ENCODE peak calls at places on chromosomes 6 and 20, in ten cellular contexts. O is MCF 10A; K is activated T-helper 1 cell treated with anti-CD3 and anti-CD28 coated beads, Interleukin-12 subunit alpha, Interleukin-12 subunit beta, Interleukin-2, Interleukin-4 antibody, amounts not matched to agents 30 ng/mL and 10 ng/mL and 1 ng/mL, durations not matched to agents 14 hours and 24 hours and 36 hours; Y is right atrium auricular region; Q is ELF-1; J is heart left ventricle; S is DMS153; T is SJSA1; N is osteocyte; H is fibroblast of villous mesenchyme. F is an unnamed sample.

GRCh38 chr6:154266560-154267134 is 90.0 kb downstream of the IPCEF1 start:
- DNase-seq in O (no peak), K (no peak), Y (no peak), Q (no peak), J (no peak), S (no peak), T (no peak), N (no peak), H (no peak), F (no peak)

GRCh38 chr20:25284131-25284601 is 36.3 kb downstream of the PYGB start:
- DNase-seq in O (no peak), K (no peak), Y (no peak), Q (no peak), J (peak), S (no peak), T (no peak), N (no peak), H (no peak), F (no peak)

GRCh38 chr6:3612341-3613041 is 139.0 kb downstream of the PXDC1 start:
- DNase-seq in O (peak), K (no peak), Y (peak), Q (no peak), J (no peak), S (peak), T (peak), N (no peak), H (peak), F (no peak)

GRCh38 chr6:72784071-72784470 is 162.2 kb downstream of the KCNQ5 start:
- DNase-seq in O (no peak), K (no peak), Y (no peak), Q (no peak), J (no peak), S (no peak), T (no peak), N (no peak), H (no peak), F (no peak)

GRCh38 chr6:13919861-13920260 is 4.9 kb upstream of the RNF182 start:
- DNase-seq in O (no peak), K (no peak), Y (no peak), Q (no peak), J (no peak), S (no peak), T (no peak), N (no peak), H (no peak), F (no peak)

GRCh38 chr20:6665621-6666345 is 101.7 kb upstream of the BMP2 start:
- DNase-seq in O (no peak), K (no peak), Y (no peak), Q (peak), J (no peak), S (no peak), T (peak), N (no peak), H (peak), F (no peak)

GRCh38 chr6:104537185-104537584 is 322.5 kb downstream of the HACE1 start:
- DNase-seq in O (peak), K (no peak), Y (no peak), Q (no peak), J (no peak), S (no peak), T (peak), N (no peak), H (peak), F (no peak)

GRCh38 chr20:47762699-47763098 is 22.6 kb downstream of the SULF2 start:
- DNase-seq in O (no peak), K (no peak), Y (no peak), Q (no peak), J (no peak), S (no peak), T (no peak), N (no peak), H (no peak), F (no peak)

GRCh38 chr6:17705428-17705777 is 1.3 kb downstream of the NUP153 start:
- DNase-seq in O (peak), K (no peak), Y (peak), Q (no peak), J (peak), S (no peak), T (no peak), N (no peak), H (peak), F (no peak)

GRCh38 chr6:89471287-89471867 is 38.4 kb downstream of the ANKRD6 start:
- DNase-seq in O (no peak), K (no peak), Y (no peak), Q (peak), J (no peak), S (no peak), T (no peak), N (peak), H (no peak), F (no peak)

GRCh38 chr6:31821301-31822037 is 6.1 kb upstream of the HSPA1B start:
- DNase-seq in O (peak), K (peak), Y (peak), Q (peak), J (peak), S (no peak), T (peak), N (no peak), H (no peak), F (peak)

GRCh38 chr6:141666187-141666586 is 466.5 kb upstream of the GJE1 start:
- DNase-seq in O (no peak), K (no peak), Y (no peak), Q (no peak), J (no peak), S (no peak), T (no peak), N (no peak), H (no peak), F (no peak)

GRCh38 chr20:11304811-11305210 is 612.9 kb upstream of the BTBD3 start:
- DNase-seq in O (no peak), K (no peak), Y (no peak), Q (no peak), J (no peak), S (no peak), T (no peak), N (no peak), H (no peak), F (no peak)

GRCh38 chr20:50895111-50895830 is 36.0 kb downstream of the ADNP start:
- DNase-seq in O (no peak), K (no peak), Y (no peak), Q (no peak), J (no peak), S (no peak), T (no peak), N (no peak), H (no peak), F (no peak)

GRCh38 chr6:16064687-16065086 is 64.2 kb upstream of the MYLIP start:
- DNase-seq in O (no peak), K (no peak), Y (no peak), Q (peak), J (no peak), S (peak), T (no peak), N (no peak), H (no peak), F (no peak)

GRCh38 chr20:59004493-59004762 is 2.6 kb downstream of the CTSZ start:
- DNase-seq in O (no peak), K (peak), Y (no peak), Q (no peak), J (peak), S (no peak), T (no peak), N (no peak), H (no peak), F (no peak)

GRCh38 chr6:57097596-57097995 is 7.6 kb downstream of the ZNF451 start:
- DNase-seq in O (no peak), K (no peak), Y (no peak), Q (no peak), J (no peak), S (no peak), T (no peak), N (no peak), H (no peak), F (no peak)

GRCh38 chr20:5353624-5354496 is 37.1 kb upstream of the PROKR2 start:
- DNase-seq in O (peak), K (no peak), Y (no peak), Q (no peak), J (no peak), S (no peak), T (peak), N (no peak), H (peak), F (no peak)

GRCh38 chr6:13877116-13877515 is 47.6 kb upstream of the RNF182 start:
- DNase-seq in O (peak), K (no peak), Y (no peak), Q (no peak), J (no peak), S (no peak), T (no peak), N (no peak), H (no peak), F (no peak)

GRCh38 chr6:31114540-31114876 is at the start of gene PSORS1C1:
- DNase-seq in O (peak), K (no peak), Y (peak), Q (peak), J (peak), S (no peak), T (peak), N (no peak), H (peak), F (no peak)

GRCh38 chr6:147633191-147633590 is 124.7 kb downstream of the SAMD5 start:
- DNase-seq in O (no peak), K (no peak), Y (no peak), Q (no peak), J (no peak), S (no peak), T (no peak), N (no peak), H (no peak), F (no peak)

GRCh38 chr6:166417285-166417691 is 34.5 kb upstream of the MPC1 start:
- DNase-seq in O (no peak), K (peak), Y (no peak), Q (no peak), J (no peak), S (no peak), T (no peak), N (no peak), H (no peak), F (no peak)

GRCh38 chr6:42714098-42714761 is 8.2 kb downstream of the PRPH2 start:
- DNase-seq in O (peak), K (no peak), Y (no peak), Q (no peak), J (no peak), S (no peak), T (peak), N (no peak), H (peak), F (no peak)

GRCh38 chr6:27096834-27097511 is 150.5 kb upstream of the PRSS16 start:
- DNase-seq in O (peak), K (no peak), Y (no peak), Q (peak), J (no peak), S (no peak), T (peak), N (no peak), H (peak), F (peak)

GRCh38 chr20:4811661-4812181 is 90.0 kb downstream of the PRND start:
- DNase-seq in O (no peak), K (peak), Y (peak), Q (no peak), J (peak), S (no peak), T (no peak), N (no peak), H (no peak), F (peak)

GRCh38 chr6:107665386-107665785 is 158.7 kb downstream of the SCML4 start:
- DNase-seq in O (no peak), K (no peak), Y (no peak), Q (no peak), J (no peak), S (no peak), T (peak), N (no peak), H (no peak), F (no peak)

GRCh38 chr6:34806738-34807453 is 15.0 kb downstream of the BLTP3A start:
- DNase-seq in O (peak), K (no peak), Y (no peak), Q (no peak), J (no peak), S (no peak), T (peak), N (no peak), H (peak), F (no peak)

GRCh38 chr6:137297887-137298286 is 78.7 kb upstream of the IFNGR1 start:
- DNase-seq in O (no peak), K (no peak), Y (no peak), Q (peak), J (no peak), S (no peak), T (no peak), N (no peak), H (no peak), F (no peak)

GRCh38 chr6:33746036-33746600 is 587 bp downstream of the IP6K3 start:
- DNase-seq in O (peak), K (no peak), Y (peak), Q (peak), J (peak), S (no peak), T (peak), N (peak), H (peak), F (peak)

GRCh38 chr6:31585531-31585930 is 546 bp upstream of the LST1 start:
- DNase-seq in O (peak), K (no peak), Y (no peak), Q (peak), J (no peak), S (no peak), T (no peak), N (no peak), H (no peak), F (no peak)

GRCh38 chr6:33061987-33062386 is 11.5 kb downstream of the HLA-DPA1 start:
- DNase-seq in O (peak), K (no peak), Y (no peak), Q (no peak), J (no peak), S (no peak), T (no peak), N (no peak), H (peak), F (no peak)

GRCh38 chr6:38264605-38265004 is 375.1 kb downstream of the BTBD9 start:
- DNase-seq in O (no peak), K (no peak), Y (no peak), Q (peak), J (no peak), S (no peak), T (no peak), N (no peak), H (no peak), F (no peak)

GRCh38 chr6:143562143-143562542 is 50.6 kb upstream of the FUCA2 start:
- DNase-seq in O (no peak), K (no peak), Y (no peak), Q (no peak), J (no peak), S (no peak), T (no peak), N (no peak), H (no peak), F (no peak)

GRCh38 chr20:37071481-37071911 is 24.3 kb downstream of the RBL1 start:
- DNase-seq in O (peak), K (peak), Y (no peak), Q (peak), J (no peak), S (no peak), T (peak), N (peak), H (peak), F (no peak)

GRCh38 chr6:36120539-36120938 is 9.8 kb upstream of the MAPK13 start:
- DNase-seq in O (no peak), K (peak), Y (no peak), Q (no peak), J (peak), S (peak), T (no peak), N (no peak), H (no peak), F (no peak)

F was measured in C1 segment of cervical spinal cord.